ENCODE peak calls at places on chromosomes 1 and 21, in eight cellular contexts. One of them, this sample, is unnamed.

GRCh38 chr1:16048573-16049189 is 5.1 kb downstream of the CLCNKB start:
- DNase-seq in K562: peak
- DNase-seq in psoas muscle: peak
- DNase-seq in RWPE1: no peak
- DNase-seq in glutamatergic neuron: peak
- DNase-seq in gastrocnemius medialis: no peak
- DNase-seq in ovary: peak
- DNase-seq in transverse colon: peak
- DNase-seq in this sample: no peak

GRCh38 chr21:33578214-33578613 is 10.3 kb downstream of the DONSON start:
- DNase-seq in K562: no peak
- DNase-seq in psoas muscle: no peak
- DNase-seq in RWPE1: no peak
- DNase-seq in glutamatergic neuron: no peak
- DNase-seq in gastrocnemius medialis: no peak
- DNase-seq in ovary: no peak
- DNase-seq in transverse colon: no peak
- DNase-seq in this sample: no peak

GRCh38 chr1:15402809-15403450 is 6.8 kb upstream of the EFHD2 start:
- DNase-seq in K562: no peak
- DNase-seq in psoas muscle: no peak
- DNase-seq in RWPE1: no peak
- DNase-seq in glutamatergic neuron: no peak
- DNase-seq in gastrocnemius medialis: no peak
- DNase-seq in ovary: no peak
- DNase-seq in transverse colon: no peak
- DNase-seq in this sample: no peak

GRCh38 chr1:207603777-207604176 is 41.2 kb upstream of the CR1L start:
- DNase-seq in K562: no peak
- DNase-seq in psoas muscle: no peak
- DNase-seq in RWPE1: peak
- DNase-seq in glutamatergic neuron: no peak
- DNase-seq in gastrocnemius medialis: no peak
- DNase-seq in ovary: no peak
- DNase-seq in transverse colon: no peak
- DNase-seq in this sample: peak

GRCh38 chr1:19010995-19011696 is 54.7 kb upstream of the IFFO2 start:
- DNase-seq in K562: no peak
- DNase-seq in psoas muscle: peak
- DNase-seq in RWPE1: peak
- DNase-seq in glutamatergic neuron: no peak
- DNase-seq in gastrocnemius medialis: peak
- DNase-seq in ovary: peak
- DNase-seq in transverse colon: peak
- DNase-seq in this sample: peak

GRCh38 chr1:53542551-53542950 is 83.4 kb downstream of the DMRTB1 start:
- DNase-seq in K562: no peak
- DNase-seq in psoas muscle: no peak
- DNase-seq in RWPE1: no peak
- DNase-seq in glutamatergic neuron: peak
- DNase-seq in gastrocnemius medialis: no peak
- DNase-seq in ovary: no peak
- DNase-seq in transverse colon: no peak
- DNase-seq in this sample: no peak

GRCh38 chr21:41080485-41080884 is 87.5 kb upstream of the BACE2 start:
- DNase-seq in K562: no peak
- DNase-seq in psoas muscle: no peak
- DNase-seq in RWPE1: no peak
- DNase-seq in glutamatergic neuron: no peak
- DNase-seq in gastrocnemius medialis: no peak
- DNase-seq in ovary: no peak
- DNase-seq in transverse colon: no peak
- DNase-seq in this sample: no peak

GRCh38 chr1:53562983-53563379 is 103.8 kb downstream of the DMRTB1 start:
- DNase-seq in K562: no peak
- DNase-seq in psoas muscle: no peak
- DNase-seq in RWPE1: no peak
- DNase-seq in glutamatergic neuron: no peak
- DNase-seq in gastrocnemius medialis: no peak
- DNase-seq in ovary: no peak
- DNase-seq in transverse colon: no peak
- DNase-seq in this sample: no peak

GRCh38 chr21:22395965-22396364 is 1397.8 kb downstream of the NCAM2 start:
- DNase-seq in K562: no peak
- DNase-seq in psoas muscle: no peak
- DNase-seq in RWPE1: no peak
- DNase-seq in glutamatergic neuron: no peak
- DNase-seq in gastrocnemius medialis: no peak
- DNase-seq in ovary: no peak
- DNase-seq in transverse colon: no peak
- DNase-seq in this sample: no peak

GRCh38 chr1:3319874-3320245 is 134.6 kb upstream of the ARHGEF16 start:
- DNase-seq in K562: peak
- DNase-seq in psoas muscle: no peak
- DNase-seq in RWPE1: peak
- DNase-seq in glutamatergic neuron: no peak
- DNase-seq in gastrocnemius medialis: no peak
- DNase-seq in ovary: no peak
- DNase-seq in transverse colon: peak
- DNase-seq in this sample: peak

GRCh38 chr21:42003051-42003461 is 7.1 kb downstream of the ZBTB21 start:
- DNase-seq in K562: no peak
- DNase-seq in psoas muscle: no peak
- DNase-seq in RWPE1: no peak
- DNase-seq in glutamatergic neuron: no peak
- DNase-seq in gastrocnemius medialis: no peak
- DNase-seq in ovary: no peak
- DNase-seq in transverse colon: no peak
- DNase-seq in this sample: no peak

GRCh38 chr1:45820797-45821196 is 17.4 kb downstream of the MAST2 start:
- DNase-seq in K562: no peak
- DNase-seq in psoas muscle: no peak
- DNase-seq in RWPE1: no peak
- DNase-seq in glutamatergic neuron: no peak
- DNase-seq in gastrocnemius medialis: no peak
- DNase-seq in ovary: no peak
- DNase-seq in transverse colon: no peak
- DNase-seq in this sample: peak

GRCh38 chr21:39345440-39345839 is 3.4 kb downstream of the HMGN1 start:
- DNase-seq in K562: no peak
- DNase-seq in psoas muscle: no peak
- DNase-seq in RWPE1: no peak
- DNase-seq in glutamatergic neuron: no peak
- DNase-seq in gastrocnemius medialis: no peak
- DNase-seq in ovary: no peak
- DNase-seq in transverse colon: no peak
- DNase-seq in this sample: no peak

GRCh38 chr1:193251950-193252349 is 65.5 kb upstream of the B3GALT2 start:
- DNase-seq in K562: no peak
- DNase-seq in psoas muscle: no peak
- DNase-seq in RWPE1: no peak
- DNase-seq in glutamatergic neuron: no peak
- DNase-seq in gastrocnemius medialis: no peak
- DNase-seq in ovary: no peak
- DNase-seq in transverse colon: no peak
- DNase-seq in this sample: no peak

GRCh38 chr1:245154429-245155185 is at the start of gene KIF26B:
- DNase-seq in K562: peak
- DNase-seq in psoas muscle: no peak
- DNase-seq in RWPE1: peak
- DNase-seq in glutamatergic neuron: peak
- DNase-seq in gastrocnemius medialis: no peak
- DNase-seq in ovary: peak
- DNase-seq in transverse colon: no peak
- DNase-seq in this sample: peak

GRCh38 chr1:81021134-81021533 is 779.6 kb upstream of the ADGRL2 start:
- DNase-seq in K562: no peak
- DNase-seq in psoas muscle: no peak
- DNase-seq in RWPE1: no peak
- DNase-seq in glutamatergic neuron: no peak
- DNase-seq in gastrocnemius medialis: no peak
- DNase-seq in ovary: no peak
- DNase-seq in transverse colon: no peak
- DNase-seq in this sample: no peak

GRCh38 chr1:98659879-98660278 is 1.6 kb upstream of the SNX7 start:
- DNase-seq in K562: no peak
- DNase-seq in psoas muscle: no peak
- DNase-seq in RWPE1: no peak
- DNase-seq in glutamatergic neuron: no peak
- DNase-seq in gastrocnemius medialis: no peak
- DNase-seq in ovary: no peak
- DNase-seq in transverse colon: no peak
- DNase-seq in this sample: no peak

GRCh38 chr1:116485071-116485735 is 85.6 kb downstream of the CD58 start:
- DNase-seq in K562: peak
- DNase-seq in psoas muscle: peak
- DNase-seq in RWPE1: peak
- DNase-seq in glutamatergic neuron: peak
- DNase-seq in gastrocnemius medialis: peak
- DNase-seq in ovary: peak
- DNase-seq in transverse colon: peak
- DNase-seq in this sample: peak

GRCh38 chr21:35111531-35111930 is 62.4 kb upstream of the RUNX1 start:
- DNase-seq in K562: no peak
- DNase-seq in psoas muscle: no peak
- DNase-seq in RWPE1: peak
- DNase-seq in glutamatergic neuron: no peak
- DNase-seq in gastrocnemius medialis: no peak
- DNase-seq in ovary: no peak
- DNase-seq in transverse colon: no peak
- DNase-seq in this sample: peak

GRCh38 chr1:151994956-151995355 is 1.3 kb upstream of the S100A10 start:
- DNase-seq in K562: no peak
- DNase-seq in psoas muscle: peak
- DNase-seq in RWPE1: peak
- DNase-seq in glutamatergic neuron: no peak
- DNase-seq in gastrocnemius medialis: peak
- DNase-seq in ovary: no peak
- DNase-seq in transverse colon: no peak
- DNase-seq in this sample: peak

GRCh38 chr1:111628153-111628552 is 8.6 kb downstream of the RAP1A start:
- DNase-seq in K562: no peak
- DNase-seq in psoas muscle: no peak
- DNase-seq in RWPE1: no peak
- DNase-seq in glutamatergic neuron: no peak
- DNase-seq in gastrocnemius medialis: no peak
- DNase-seq in ovary: no peak
- DNase-seq in transverse colon: no peak
- DNase-seq in this sample: no peak

GRCh38 chr1:101164776-101165175 is 72.0 kb upstream of the S1PR1 start:
- DNase-seq in K562: no peak
- DNase-seq in psoas muscle: no peak
- DNase-seq in RWPE1: no peak
- DNase-seq in glutamatergic neuron: no peak
- DNase-seq in gastrocnemius medialis: no peak
- DNase-seq in ovary: no peak
- DNase-seq in transverse colon: no peak
- DNase-seq in this sample: no peak

GRCh38 chr1:206461602-206462455 is 8.4 kb upstream of the IKBKE start:
- DNase-seq in K562: peak
- DNase-seq in psoas muscle: peak
- DNase-seq in RWPE1: peak
- DNase-seq in glutamatergic neuron: peak
- DNase-seq in gastrocnemius medialis: peak
- DNase-seq in ovary: no peak
- DNase-seq in transverse colon: peak
- DNase-seq in this sample: peak

DNA sequence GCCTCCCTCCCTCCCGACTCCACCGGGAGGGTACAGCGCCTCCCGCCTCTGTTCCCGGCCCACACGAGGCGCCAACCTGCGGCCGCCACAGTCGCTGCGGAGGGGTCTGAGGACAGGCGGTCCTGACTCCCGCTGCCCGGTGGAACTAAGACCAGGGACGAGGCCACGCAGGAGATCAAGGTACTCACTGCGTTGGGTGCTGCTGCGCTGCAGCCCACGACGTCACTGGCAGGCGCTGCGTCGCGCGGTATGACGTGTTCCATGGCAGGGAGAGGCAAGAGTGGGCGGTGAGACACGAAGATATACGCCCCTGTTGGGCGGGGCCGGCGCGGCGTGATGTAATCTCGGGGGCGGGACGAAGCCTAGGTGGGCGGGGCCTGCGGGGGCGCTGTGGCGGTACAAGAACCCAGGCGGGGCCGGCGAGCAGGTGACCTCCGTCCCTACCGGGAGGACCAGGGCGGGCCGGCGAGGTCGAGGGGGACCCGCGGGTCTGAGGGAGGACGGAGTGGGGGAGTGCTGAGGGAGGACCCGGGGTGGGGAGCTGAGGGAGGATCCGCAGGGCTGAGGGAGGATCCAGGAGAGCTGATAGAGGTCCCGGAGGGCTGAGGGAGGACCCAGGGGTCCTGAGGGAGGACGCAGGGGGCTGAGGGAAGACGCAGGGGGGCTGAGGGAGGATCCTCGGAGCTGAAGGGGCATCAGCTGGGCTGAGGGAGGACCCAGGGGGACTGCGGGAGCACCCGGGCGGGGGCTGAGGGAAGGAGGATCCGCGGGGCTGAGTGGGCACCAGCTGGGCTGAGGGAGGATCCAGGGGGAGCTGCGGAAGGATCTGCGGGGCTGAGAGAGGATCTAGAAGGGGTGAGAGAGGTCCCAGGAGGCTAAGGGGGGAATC is at the start of gene MRPL55:
- DNase-seq in K562: peak
- DNase-seq in psoas muscle: peak
- DNase-seq in RWPE1: peak
- DNase-seq in glutamatergic neuron: peak
- DNase-seq in gastrocnemius medialis: peak
- DNase-seq in ovary: peak
- DNase-seq in transverse colon: peak
- DNase-seq in this sample: peak
- TF ChIP-seq CTCF in K562: no peak
- TF ChIP-seq CTCF in psoas muscle: peak
- TF ChIP-seq CTCF in RWPE1: no peak
- TF ChIP-seq CTCF in glutamatergic neuron: no peak
- TF ChIP-seq CTCF in gastrocnemius medialis: no peak
- TF ChIP-seq CTCF in ovary: no peak
- TF ChIP-seq CTCF in transverse colon: no peak
- TF ChIP-seq CTCF in this sample: no peak

GRCh38 chr1:7117265-7117598 is 332.0 kb downstream of the CAMTA1 start:
- DNase-seq in K562: no peak
- DNase-seq in psoas muscle: no peak
- DNase-seq in RWPE1: no peak
- DNase-seq in glutamatergic neuron: no peak
- DNase-seq in gastrocnemius medialis: no peak
- DNase-seq in ovary: no peak
- DNase-seq in transverse colon: no peak
- DNase-seq in this sample: no peak
- TF ChIP-seq CTCF in K562: no peak
- TF ChIP-seq CTCF in psoas muscle: no peak
- TF ChIP-seq CTCF in RWPE1: no peak
- TF ChIP-seq CTCF in glutamatergic neuron: peak
- TF ChIP-seq CTCF in gastrocnemius medialis: no peak
- TF ChIP-seq CTCF in ovary: no peak
- TF ChIP-seq CTCF in transverse colon: no peak
- TF ChIP-seq CTCF in this sample: no peak

GRCh38 chr1:27366411-27367159 is at the start of gene MAP3K6:
- DNase-seq in K562: peak
- DNase-seq in psoas muscle: peak
- DNase-seq in RWPE1: peak
- DNase-seq in glutamatergic neuron: peak
- DNase-seq in gastrocnemius medialis: peak
- DNase-seq in ovary: peak
- DNase-seq in transverse colon: peak
- DNase-seq in this sample: peak
- TF ChIP-seq CTCF in K562: peak
- TF ChIP-seq CTCF in psoas muscle: peak
- TF ChIP-seq CTCF in RWPE1: peak
- TF ChIP-seq CTCF in glutamatergic neuron: no peak
- TF ChIP-seq CTCF in gastrocnemius medialis: peak
- TF ChIP-seq CTCF in ovary: no peak
- TF ChIP-seq CTCF in transverse colon: peak
- TF ChIP-seq CTCF in this sample: peak

GRCh38 chr1:199287632-199288031 is 648.8 kb downstream of the PTPRC start:
- DNase-seq in K562: no peak
- DNase-seq in psoas muscle: no peak
- DNase-seq in RWPE1: no peak
- DNase-seq in glutamatergic neuron: no peak
- DNase-seq in gastrocnemius medialis: no peak
- DNase-seq in ovary: no peak
- DNase-seq in transverse colon: no peak
- DNase-seq in this sample: no peak
- TF ChIP-seq CTCF in K562: no peak
- TF ChIP-seq CTCF in psoas muscle: no peak
- TF ChIP-seq CTCF in RWPE1: no peak
- TF ChIP-seq CTCF in glutamatergic neuron: no peak
- TF ChIP-seq CTCF in gastrocnemius medialis: no peak
- TF ChIP-seq CTCF in ovary: no peak
- TF ChIP-seq CTCF in transverse colon: no peak
- TF ChIP-seq CTCF in this sample: no peak

This sample was measured in MCF 10A.